ENCODE peak calls at places on chromosomes 2 and 18, in seven cellular contexts. One of them, this sample, is unnamed.

GRCh38 chr2:161161074-161161577 is 898 bp downstream of the TANK start:
- DNase-seq in cardiac septum: no peak
- DNase-seq in MCF 10A: no peak
- DNase-seq in Ammon's horn: no peak
- DNase-seq in OCI-LY7: peak
- DNase-seq in DMS79: peak
- DNase-seq in EL: no peak
- DNase-seq in this sample: no peak

GRCh38 chr2:173021939-173022371 is 53.7 kb upstream of the MAP3K20 start:
- DNase-seq in EL: peak
- DNase-seq in OCI-LY7: no peak
- DNase-seq in cardiac septum: peak
- DNase-seq in MCF 10A: peak
- DNase-seq in DMS79: no peak
- DNase-seq in Ammon's horn: no peak
- DNase-seq in this sample: no peak

GRCh38 chr2:239955086-239955988 is 69.8 kb downstream of the NDUFA10 start:
- DNase-seq in MCF 10A: no peak
- DNase-seq in DMS79: no peak
- DNase-seq in cardiac septum: peak
- DNase-seq in Ammon's horn: no peak
- DNase-seq in OCI-LY7: no peak
- DNase-seq in EL: no peak
- DNase-seq in this sample: no peak

GRCh38 chr2:225173909-225174308 is 131.6 kb upstream of the DOCK10 start:
- DNase-seq in EL: no peak
- DNase-seq in cardiac septum: no peak
- DNase-seq in MCF 10A: no peak
- DNase-seq in OCI-LY7: no peak
- DNase-seq in DMS79: no peak
- DNase-seq in Ammon's horn: no peak
- DNase-seq in this sample: no peak

GRCh38 chr18:34661464-34662087 is 48.5 kb upstream of the DTNA start:
- DNase-seq in MCF 10A: peak
- DNase-seq in EL: peak
- DNase-seq in Ammon's horn: peak
- DNase-seq in OCI-LY7: peak
- DNase-seq in DMS79: no peak
- DNase-seq in cardiac septum: no peak
- DNase-seq in this sample: peak

GRCh38 chr2:215479121-215479520 is 43.3 kb upstream of the FN1 start:
- DNase-seq in DMS79: no peak
- DNase-seq in MCF 10A: no peak
- DNase-seq in EL: peak
- DNase-seq in cardiac septum: no peak
- DNase-seq in OCI-LY7: no peak
- DNase-seq in Ammon's horn: no peak
- DNase-seq in this sample: no peak

GRCh38 chr2:201715459-201715858 is 17.0 kb upstream of the MPP4 start:
- DNase-seq in Ammon's horn: no peak
- DNase-seq in cardiac septum: no peak
- DNase-seq in OCI-LY7: no peak
- DNase-seq in EL: no peak
- DNase-seq in DMS79: no peak
- DNase-seq in MCF 10A: no peak
- DNase-seq in this sample: no peak

GRCh38 chr2:71575966-71576365 is 122.6 kb downstream of the DYSF start:
- DNase-seq in OCI-LY7: no peak
- DNase-seq in Ammon's horn: peak
- DNase-seq in DMS79: no peak
- DNase-seq in EL: no peak
- DNase-seq in MCF 10A: no peak
- DNase-seq in cardiac septum: no peak
- DNase-seq in this sample: no peak

GRCh38 chr2:97919858-97920257 is 75.9 kb downstream of the TMEM131 start:
- DNase-seq in EL: no peak
- DNase-seq in MCF 10A: no peak
- DNase-seq in cardiac septum: no peak
- DNase-seq in OCI-LY7: no peak
- DNase-seq in Ammon's horn: no peak
- DNase-seq in DMS79: no peak
- DNase-seq in this sample: no peak

GRCh38 chr2:20496069-20496468 is 49.2 kb downstream of the RHOB start:
- DNase-seq in OCI-LY7: no peak
- DNase-seq in Ammon's horn: no peak
- DNase-seq in DMS79: no peak
- DNase-seq in MCF 10A: peak
- DNase-seq in EL: peak
- DNase-seq in cardiac septum: no peak
- DNase-seq in this sample: peak

GRCh38 chr2:175450029-175450428 is 268.5 kb upstream of the ATP5MC3 start:
- DNase-seq in Ammon's horn: no peak
- DNase-seq in DMS79: no peak
- DNase-seq in EL: no peak
- DNase-seq in MCF 10A: no peak
- DNase-seq in cardiac septum: no peak
- DNase-seq in OCI-LY7: no peak
- DNase-seq in this sample: no peak

GRCh38 chr18:58579561-58580047 is 49.3 kb downstream of the ALPK2 start:
- DNase-seq in MCF 10A: peak
- DNase-seq in OCI-LY7: no peak
- DNase-seq in Ammon's horn: no peak
- DNase-seq in DMS79: no peak
- DNase-seq in cardiac septum: no peak
- DNase-seq in EL: peak
- DNase-seq in this sample: peak

GRCh38 chr2:237591021-237591370 is 462 bp upstream of the RAB17 start:
- DNase-seq in EL: no peak
- DNase-seq in Ammon's horn: no peak
- DNase-seq in cardiac septum: no peak
- DNase-seq in MCF 10A: peak
- DNase-seq in OCI-LY7: no peak
- DNase-seq in DMS79: peak
- DNase-seq in this sample: no peak

GRCh38 chr2:25521126-25521525 is 152.3 kb downstream of the DTNB start:
- DNase-seq in OCI-LY7: no peak
- DNase-seq in DMS79: peak
- DNase-seq in EL: no peak
- DNase-seq in Ammon's horn: no peak
- DNase-seq in MCF 10A: no peak
- DNase-seq in cardiac septum: no peak
- DNase-seq in this sample: no peak

GRCh38 chr18:79402977-79403722 is 7.4 kb downstream of the NFATC1 start:
- DNase-seq in OCI-LY7: no peak
- DNase-seq in DMS79: peak
- DNase-seq in Ammon's horn: peak
- DNase-seq in cardiac septum: peak
- DNase-seq in MCF 10A: peak
- DNase-seq in EL: no peak
- DNase-seq in this sample: no peak

GRCh38 chr18:37565985-37566478 is 434 bp upstream of the CELF4 start:
- DNase-seq in DMS79: peak
- DNase-seq in Ammon's horn: peak
- DNase-seq in EL: peak
- DNase-seq in cardiac septum: peak
- DNase-seq in MCF 10A: peak
- DNase-seq in OCI-LY7: no peak
- DNase-seq in this sample: no peak

GRCh38 chr18:42635378-42636048 is 480.0 kb downstream of the RIT2 start:
- DNase-seq in cardiac septum: no peak
- DNase-seq in EL: no peak
- DNase-seq in DMS79: no peak
- DNase-seq in OCI-LY7: no peak
- DNase-seq in Ammon's horn: no peak
- DNase-seq in MCF 10A: peak
- DNase-seq in this sample: no peak

GRCh38 chr2:152054593-152054992 is 44.3 kb downstream of the CACNB4 start:
- DNase-seq in OCI-LY7: no peak
- DNase-seq in Ammon's horn: no peak
- DNase-seq in EL: peak
- DNase-seq in MCF 10A: peak
- DNase-seq in DMS79: no peak
- DNase-seq in cardiac septum: no peak
- DNase-seq in this sample: peak

GRCh38 chr18:69951182-69951581 is 3.5 kb upstream of the CD226 start:
- DNase-seq in DMS79: no peak
- DNase-seq in EL: peak
- DNase-seq in Ammon's horn: no peak
- DNase-seq in OCI-LY7: no peak
- DNase-seq in cardiac septum: no peak
- DNase-seq in MCF 10A: no peak
- DNase-seq in this sample: peak

GRCh38 chr18:55141318-55141717 is 182.1 kb upstream of the CCDC68 start:
- DNase-seq in EL: no peak
- DNase-seq in OCI-LY7: no peak
- DNase-seq in DMS79: no peak
- DNase-seq in MCF 10A: no peak
- DNase-seq in Ammon's horn: no peak
- DNase-seq in cardiac septum: no peak
- DNase-seq in this sample: peak

GRCh38 chr2:204234879-204235278 is 298.3 kb downstream of the ICOS start:
- DNase-seq in Ammon's horn: no peak
- DNase-seq in OCI-LY7: no peak
- DNase-seq in EL: peak
- DNase-seq in MCF 10A: no peak
- DNase-seq in DMS79: no peak
- DNase-seq in cardiac septum: no peak
- DNase-seq in this sample: peak

GRCh38 chr2:109429711-109430265 is 184.0 kb downstream of the SEPTIN10 start:
- DNase-seq in cardiac septum: no peak
- DNase-seq in Ammon's horn: no peak
- DNase-seq in DMS79: no peak
- DNase-seq in MCF 10A: no peak
- DNase-seq in EL: no peak
- DNase-seq in OCI-LY7: no peak
- DNase-seq in this sample: no peak

GRCh38 chr2:199833525-199833924 is 17.5 kb downstream of the FTCDNL1 start:
- DNase-seq in MCF 10A: no peak
- DNase-seq in OCI-LY7: no peak
- DNase-seq in EL: no peak
- DNase-seq in cardiac septum: no peak
- DNase-seq in DMS79: peak
- DNase-seq in Ammon's horn: peak
- DNase-seq in this sample: no peak

GRCh38 chr2:128420131-128420530 is 101.5 kb upstream of the HS6ST1 start:
- DNase-seq in DMS79: peak
- DNase-seq in OCI-LY7: no peak
- DNase-seq in MCF 10A: no peak
- DNase-seq in cardiac septum: no peak
- DNase-seq in EL: no peak
- DNase-seq in Ammon's horn: no peak
- DNase-seq in this sample: no peak

GRCh38 chr2:41934323-41935003 is 113.4 kb upstream of the PKDCC start:
- DNase-seq in cardiac septum: no peak
- DNase-seq in OCI-LY7: no peak
- DNase-seq in DMS79: no peak
- DNase-seq in EL: no peak
- DNase-seq in MCF 10A: no peak
- DNase-seq in Ammon's horn: no peak
- DNase-seq in this sample: peak

GRCh38 chr2:96631804-96632435 is 6.2 kb downstream of the KANSL3 start:
- DNase-seq in cardiac septum: no peak
- DNase-seq in OCI-LY7: no peak
- DNase-seq in MCF 10A: peak
- DNase-seq in EL: peak
- DNase-seq in Ammon's horn: no peak
- DNase-seq in DMS79: no peak
- DNase-seq in this sample: peak

GRCh38 chr18:72868666-72869661 is 1.2 kb upstream of the NETO1 start:
- DNase-seq in MCF 10A: no peak
- DNase-seq in Ammon's horn: no peak
- DNase-seq in DMS79: no peak
- DNase-seq in OCI-LY7: no peak
- DNase-seq in EL: no peak
- DNase-seq in cardiac septum: no peak
- DNase-seq in this sample: no peak

GRCh38 chr2:181552808-181553207 is 95.6 kb downstream of the ITGA4 start:
- DNase-seq in DMS79: no peak
- DNase-seq in cardiac septum: no peak
- DNase-seq in OCI-LY7: no peak
- DNase-seq in EL: no peak
- DNase-seq in MCF 10A: peak
- DNase-seq in Ammon's horn: no peak
- DNase-seq in this sample: no peak

GRCh38 chr2:157279331-157279730 is 21.8 kb downstream of the GALNT5 start:
- DNase-seq in MCF 10A: no peak
- DNase-seq in Ammon's horn: no peak
- DNase-seq in EL: no peak
- DNase-seq in OCI-LY7: no peak
- DNase-seq in DMS79: no peak
- DNase-seq in cardiac septum: no peak
- DNase-seq in this sample: no peak

GRCh38 chr2:152585830-152586484 is 131.3 kb downstream of the PRPF40A start:
- DNase-seq in MCF 10A: peak
- DNase-seq in cardiac septum: no peak
- DNase-seq in EL: peak
- DNase-seq in Ammon's horn: peak
- DNase-seq in DMS79: no peak
- DNase-seq in OCI-LY7: no peak
- DNase-seq in this sample: peak

GRCh38 chr18:24613887-24614286 is 153.4 kb downstream of the HRH4 start:
- DNase-seq in cardiac septum: no peak
- DNase-seq in Ammon's horn: no peak
- DNase-seq in DMS79: no peak
- DNase-seq in EL: no peak
- DNase-seq in MCF 10A: no peak
- DNase-seq in OCI-LY7: no peak
- DNase-seq in this sample: no peak

GRCh38 chr2:26978061-26978596 is 7.7 kb downstream of the MAPRE3 start:
- DNase-seq in OCI-LY7: no peak
- DNase-seq in EL: no peak
- DNase-seq in MCF 10A: peak
- DNase-seq in DMS79: peak
- DNase-seq in cardiac septum: no peak
- DNase-seq in Ammon's horn: no peak
- DNase-seq in this sample: peak

GRCh38 chr2:60706021-60706420 is 50.0 kb upstream of the PAPOLG start:
- DNase-seq in Ammon's horn: no peak
- DNase-seq in cardiac septum: no peak
- DNase-seq in OCI-LY7: no peak
- DNase-seq in MCF 10A: peak
- DNase-seq in EL: no peak
- DNase-seq in DMS79: no peak
- DNase-seq in this sample: peak

GRCh38 chr2:57906152-57906732 is 140.4 kb upstream of the VRK2 start:
- DNase-seq in OCI-LY7: peak
- DNase-seq in cardiac septum: no peak
- DNase-seq in Ammon's horn: peak
- DNase-seq in DMS79: no peak
- DNase-seq in MCF 10A: peak
- DNase-seq in EL: peak
- DNase-seq in this sample: peak